ENCODE peak calls at places on chromosomes 13 and 19, in five cellular contexts. E is Panc1, Z is skeletal muscle cell, R is ACHN, P is posterior vena cava. H is an unnamed sample.

GRCh38 chr19:2540646-2541454 is 64.9 kb downstream of the GADD45B start:
- DNase-seq in R (peak), P (peak), E (no peak), Z (peak), H (peak)

GRCh38 chr19:15437355-15438123 is 12.2 kb downstream of the WIZ start:
- DNase-seq in R (no peak), P (no peak), E (no peak), Z (no peak), H (no peak)

GRCh38 chr13:113862191-113862765 is 1.6 kb downstream of the GAS6 start:
- DNase-seq in Z (no peak), R (peak), E (no peak), P (peak), H (peak)

GRCh38 chr13:31970237-31970930 is 61.2 kb upstream of the FRY start:
- DNase-seq in R (no peak), P (no peak), Z (peak), E (no peak), H (peak)

GRCh38 chr19:43474487-43474886 is 9.1 kb upstream of the LYPD3 start:
- DNase-seq in P (no peak), R (no peak), E (no peak), Z (no peak), H (no peak)

GRCh38 chr19:3606174-3606689 is 443 bp downstream of the TBXA2R start:
- DNase-seq in E (no peak), Z (no peak), P (peak), R (peak), H (no peak)

GRCh38 chr13:112752711-112753541 is 63.1 kb downstream of the ATP11A start:
- DNase-seq in E (no peak), R (no peak), P (peak), Z (no peak), H (peak)

GRCh38 chr13:108113407-108113806 is 101.9 kb downstream of the LIG4 start:
- DNase-seq in Z (no peak), R (no peak), P (no peak), E (no peak), H (peak)

GRCh38 chr13:26585136-26585535 is 27.7 kb downstream of the WASF3 start:
- DNase-seq in P (no peak), Z (peak), R (no peak), E (no peak), H (no peak)

GRCh38 chr19:21569497-21569870 is 64.1 kb downstream of the ZNF429 start:
- DNase-seq in Z (no peak), R (no peak), E (no peak), P (no peak), H (no peak)

GRCh38 chr13:113904411-113904810 is 40.5 kb upstream of the GAS6 start:
- DNase-seq in R (peak), Z (no peak), E (peak), P (peak), H (no peak)

GRCh38 chr13:113739527-113740285 is 19.3 kb upstream of the TMEM255B start:
- DNase-seq in P (peak), Z (no peak), R (no peak), E (no peak), H (no peak)

GRCh38 chr13:110445183-110445582 is 116.3 kb downstream of the RAB20 start:
- DNase-seq in R (no peak), Z (peak), E (no peak), P (no peak), H (no peak)

GRCh38 chr13:39876258-39876657 is 220.8 kb downstream of the COG6 start:
- DNase-seq in Z (peak), E (no peak), R (peak), P (no peak), H (peak)

GRCh38 chr13:50809133-50810090 is 34.1 kb downstream of the DLEU7 start:
- DNase-seq in P (no peak), R (no peak), Z (peak), E (no peak), H (no peak)

GRCh38 chr13:52809310-52809769 is 39.1 kb downstream of the PCDH8 start:
- DNase-seq in Z (peak), P (no peak), E (peak), R (peak), H (peak)

GRCh38 chr19:10419646-10420443 is 493 bp upstream of the PDE4A start:
- DNase-seq in P (peak), R (peak), E (peak), Z (no peak), H (peak)

GRCh38 chr13:79401259-79402071 is 4.6 kb downstream of the RBM26 start:
- DNase-seq in E (no peak), R (no peak), Z (no peak), P (no peak), H (no peak)

GRCh38 chr13:113742000-113742441 is 17.0 kb upstream of the TMEM255B start:
- DNase-seq in E (no peak), P (peak), Z (peak), R (peak), H (peak)

GRCh38 chr19:43765109-43765876 is 10.5 kb upstream of the SMG9 start:
- DNase-seq in Z (peak), R (peak), P (peak), E (no peak), H (peak)

GRCh38 chr19:29617336-29618266 is 11.5 kb downstream of the POP4 start:
- DNase-seq in E (no peak), P (peak), R (no peak), Z (no peak), H (no peak)

GRCh38 chr13:106232680-106233079 is 302.8 kb downstream of the EFNB2 start:
- DNase-seq in E (no peak), R (no peak), Z (no peak), P (no peak), H (no peak)

GRCh38 chr19:8069116-8069973 is 16.8 kb downstream of the CCL25 start:
- DNase-seq in Z (no peak), R (peak), E (no peak), P (no peak), H (no peak)

GRCh38 chr19:4396949-4397783 is 3.2 kb downstream of the SH3GL1 start:
- DNase-seq in P (no peak), R (no peak), Z (no peak), E (no peak), H (no peak)

GRCh38 chr13:109385161-109385560 is 401.2 kb downstream of the IRS2 start:
- DNase-seq in E (no peak), R (no peak), Z (peak), P (no peak), H (peak)

GRCh38 chr13:103898481-103898880 is 832.3 kb upstream of the SLC10A2 start:
- DNase-seq in E (no peak), Z (no peak), P (no peak), R (no peak), H (no peak)

GRCh38 chr13:44757671-44758070 is 181.5 kb upstream of the TSC22D1 start:
- DNase-seq in Z (no peak), R (no peak), E (no peak), P (no peak), H (no peak)

GRCh38 chr13:103351035-103351828 is 285.0 kb upstream of the SLC10A2 start:
- DNase-seq in E (no peak), P (no peak), R (peak), Z (peak), H (peak)

GRCh38 chr19:36245210-36246005 is 30.5 kb downstream of the ZNF146 start:
- DNase-seq in P (no peak), E (no peak), R (no peak), Z (no peak), H (no peak)

GRCh38 chr13:43953370-43953769 is 73.7 kb downstream of the LACC1 start:
- DNase-seq in R (no peak), Z (no peak), E (no peak), P (no peak), H (peak)

GRCh38 chr19:54035215-54036178 is 28.2 kb downstream of the VSTM1 start:
- DNase-seq in E (peak), Z (peak), P (no peak), R (no peak), H (peak)

GRCh38 chr19:17721821-17722220 is 2.5 kb downstream of the MAP1S start:
- DNase-seq in E (no peak), P (peak), R (no peak), Z (no peak), H (peak)

GRCh38 chr19:6745965-6746364 is 6.5 kb downstream of the TRIP10 start:
- DNase-seq in Z (no peak), P (no peak), E (no peak), R (no peak), H (no peak)

GRCh38 chr19:48023011-48023410 is 20.9 kb downstream of the CABP5 start:
- DNase-seq in Z (no peak), R (no peak), E (no peak), P (no peak), H (no peak)

GRCh38 chr19:40165362-40165937 is 25.8 kb upstream of the MAP3K10 start:
- DNase-seq in Z (no peak), R (peak), P (no peak), E (peak), H (no peak)

GRCh38 chr19:41479757-41480191 is 36.8 kb downstream of the ERICH4 start:
- DNase-seq in R (no peak), Z (no peak), P (no peak), E (no peak), H (no peak)

H was measured in mammary epithelial cell.